ENCODE peak calls at places on chromosome 16, in seven cellular contexts. F is lower leg skin, V is endothelial cell of umbilical vein, U is H1, A is transverse colon, W is GM12891, L is body of pancreas. K is an unnamed sample.

GRCh38 chr16:73036074-73036826 is 11.7 kb downstream of the ZFHX3 start:
- DNase-seq in F (no peak), V (no peak), U (no peak), A (no peak), W (no peak), L (no peak), K (no peak)

GRCh38 chr16:14198012-14198411 is 126.9 kb downstream of the MRTFB start:
- DNase-seq in F (no peak), V (no peak), U (no peak), A (no peak), W (no peak), L (no peak), K (no peak)

GRCh38 chr16:74586948-74587347 is 20.0 kb downstream of the GLG1 start:
- DNase-seq in F (no peak), V (no peak), U (no peak), A (no peak), W (no peak), L (no peak), K (no peak)

GRCh38 chr16:17532338-17532995 is 61.7 kb upstream of the XYLT1 start:
- DNase-seq in F (no peak), V (no peak), U (no peak), A (no peak), W (peak), L (no peak), K (no peak)

GRCh38 chr16:74372953-74373846 is 2.9 kb upstream of the NPIPB15 start:
- DNase-seq in F (peak), V (no peak), U (no peak), A (no peak), W (no peak), L (no peak), K (no peak)

GRCh38 chr16:48628359-48628985 is 18.5 kb upstream of the N4BP1 start:
- DNase-seq in F (peak), V (no peak), U (peak), A (no peak), W (no peak), L (no peak), K (no peak)

GRCh38 chr16:54489225-54489781 is 202.7 kb upstream of the IRX3 start:
- DNase-seq in F (no peak), V (no peak), U (no peak), A (peak), W (no peak), L (peak), K (no peak)

GRCh38 chr16:50354629-50355456 is 13.9 kb downstream of the BRD7 start:
- DNase-seq in F (no peak), V (peak), U (no peak), A (no peak), W (no peak), L (no peak), K (peak)

GRCh38 chr16:29667755-29668154 is 4.7 kb downstream of the SPN start:
- DNase-seq in F (no peak), V (no peak), U (no peak), A (no peak), W (no peak), L (no peak), K (no peak)

GRCh38 chr16:87580855-87581261 is 21.4 kb upstream of the JPH3 start:
- DNase-seq in F (no peak), V (no peak), U (no peak), A (no peak), W (no peak), L (no peak), K (no peak)

GRCh38 chr16:19524356-19524865 is 669 bp downstream of the CCP110 start:
- DNase-seq in F (no peak), V (no peak), U (no peak), A (no peak), W (no peak), L (no peak), K (peak)

GRCh38 chr16:9954181-9954580 is 228.0 kb downstream of the GRIN2A start:
- DNase-seq in F (no peak), V (no peak), U (no peak), A (no peak), W (no peak), L (no peak), K (no peak)

GRCh38 chr16:18050777-18051176 is 285.8 kb downstream of the NPIPA8 start:
- DNase-seq in F (no peak), V (no peak), U (no peak), A (peak), W (no peak), L (no peak), K (no peak)

GRCh38 chr16:69286941-69287713 is 24.0 kb upstream of the VPS4A start:
- DNase-seq in F (peak), V (peak), U (no peak), A (peak), W (no peak), L (peak), K (peak)

GRCh38 chr16:27230562-27230991 is 27.3 kb downstream of the KDM8 start:
- DNase-seq in F (no peak), V (no peak), U (no peak), A (peak), W (no peak), L (no peak), K (peak)

GRCh38 chr16:15993541-15993940 is 44.1 kb downstream of the ABCC1 start:
- DNase-seq in F (no peak), V (no peak), U (no peak), A (no peak), W (no peak), L (no peak), K (no peak)

GRCh38 chr16:65546353-65546791 is 424.5 kb upstream of the CDH11 start:
- DNase-seq in F (no peak), V (peak), U (no peak), A (no peak), W (no peak), L (no peak), K (no peak)

GRCh38 chr16:8963010-8963824 is 489 bp downstream of the USP7 start:
- DNase-seq in F (no peak), V (no peak), U (peak), A (no peak), W (no peak), L (peak), K (peak)

GRCh38 chr16:70437017-70437581 is 1.8 kb downstream of the ST3GAL2 start:
- DNase-seq in F (no peak), V (peak), U (peak), A (no peak), W (no peak), L (no peak), K (peak)

GRCh38 chr16:88727871-88728270 is 21.6 kb downstream of the CTU2 start:
- DNase-seq in F (no peak), V (no peak), U (no peak), A (no peak), W (no peak), L (no peak), K (no peak)

GRCh38 chr16:81380932-81381331 is 63.7 kb upstream of the CMIP start:
- DNase-seq in F (no peak), V (no peak), U (no peak), A (no peak), W (no peak), L (no peak), K (no peak)

GRCh38 chr16:55000595-55000994 is 69.9 kb downstream of the IRX5 start:
- DNase-seq in F (no peak), V (no peak), U (no peak), A (no peak), W (no peak), L (no peak), K (peak)

GRCh38 chr16:48911700-48912099 is 301.7 kb upstream of the N4BP1 start:
- DNase-seq in F (no peak), V (no peak), U (no peak), A (no peak), W (no peak), L (no peak), K (no peak)

GRCh38 chr16:19785512-19786130 is 67.5 kb downstream of the IQCK start:
- DNase-seq in F (no peak), V (no peak), U (no peak), A (no peak), W (no peak), L (no peak), K (no peak)

GRCh38 chr16:28974007-28974436 is 556 bp upstream of the SPNS1 start:
- DNase-seq in F (no peak), V (peak), U (peak), A (peak), W (no peak), L (peak), K (peak)

GRCh38 chr16:83158320-83158957 is 531.7 kb downstream of the CDH13 start:
- DNase-seq in F (no peak), V (no peak), U (no peak), A (no peak), W (no peak), L (no peak), K (no peak)

GRCh38 chr16:65319621-65320231 is 197.9 kb upstream of the CDH11 start:
- DNase-seq in F (no peak), V (no peak), U (no peak), A (no peak), W (no peak), L (no peak), K (no peak)

GRCh38 chr16:87527055-87527724 is 34.4 kb upstream of the ZCCHC14 start:
- DNase-seq in F (no peak), V (no peak), U (no peak), A (no peak), W (no peak), L (no peak), K (no peak)

GRCh38 chr16:11273721-11274324 is 394 bp upstream of the PRM3 start:
- DNase-seq in F (no peak), V (no peak), U (no peak), A (no peak), W (no peak), L (no peak), K (no peak)

GRCh38 chr16:1403036-1403435 is 11.5 kb downstream of the UNKL start:
- DNase-seq in F (no peak), V (no peak), U (no peak), A (no peak), W (no peak), L (no peak), K (no peak)
- TF ChIP-seq POLR2A in F (no peak), V (no peak), U (no peak), A (no peak), W (no peak), L (no peak), K (no peak)

GRCh38 chr16:85158702-85159225 is 46.5 kb upstream of the CIBAR2 start:
- DNase-seq in F (no peak), V (no peak), U (no peak), A (no peak), W (no peak), L (no peak), K (no peak)
- TF ChIP-seq POLR2A in F (no peak), V (no peak), U (no peak), A (no peak), W (no peak), L (no peak), K (no peak)

GRCh38 chr16:67537636-67538591 is 9.3 kb downstream of the RIPOR1 start:
- DNase-seq in F (peak), V (peak), U (peak), A (peak), W (peak), L (peak), K (peak)

GRCh38 chr16:67538666-67539101 is 10.1 kb downstream of the RIPOR1 start:
- DNase-seq in F (no peak), V (peak), U (peak), A (no peak), W (no peak), L (no peak), K (no peak)

GRCh38 chr16:67535201-67535600 is 6.6 kb downstream of the RIPOR1 start:
- DNase-seq in F (no peak), V (no peak), U (no peak), A (no peak), W (no peak), L (peak), K (no peak)

GRCh38 chr16:67539271-67539670 is 10.6 kb downstream of the RIPOR1 start:
- DNase-seq in F (no peak), V (no peak), U (no peak), A (no peak), W (no peak), L (no peak), K (no peak)

GRCh38 chr16:67537270-67537635 is 8.6 kb downstream of the RIPOR1 start:
- DNase-seq in F (peak), V (peak), U (peak), A (peak), W (no peak), L (peak), K (peak)
- TF ChIP-seq POLR2A in F (no peak), V (peak), U (no peak), A (peak), W (no peak), L (peak), K (no peak)

GRCh38 chr16:46889942-46890300 is 5.8 kb downstream of the GPT2 start:
- DNase-seq in F (no peak), V (no peak), U (no peak), A (no peak), W (no peak), L (no peak), K (no peak)
- TF ChIP-seq POLR2A in F (no peak), V (no peak), U (no peak), A (no peak), W (no peak), L (no peak), K (no peak)

DNA sequence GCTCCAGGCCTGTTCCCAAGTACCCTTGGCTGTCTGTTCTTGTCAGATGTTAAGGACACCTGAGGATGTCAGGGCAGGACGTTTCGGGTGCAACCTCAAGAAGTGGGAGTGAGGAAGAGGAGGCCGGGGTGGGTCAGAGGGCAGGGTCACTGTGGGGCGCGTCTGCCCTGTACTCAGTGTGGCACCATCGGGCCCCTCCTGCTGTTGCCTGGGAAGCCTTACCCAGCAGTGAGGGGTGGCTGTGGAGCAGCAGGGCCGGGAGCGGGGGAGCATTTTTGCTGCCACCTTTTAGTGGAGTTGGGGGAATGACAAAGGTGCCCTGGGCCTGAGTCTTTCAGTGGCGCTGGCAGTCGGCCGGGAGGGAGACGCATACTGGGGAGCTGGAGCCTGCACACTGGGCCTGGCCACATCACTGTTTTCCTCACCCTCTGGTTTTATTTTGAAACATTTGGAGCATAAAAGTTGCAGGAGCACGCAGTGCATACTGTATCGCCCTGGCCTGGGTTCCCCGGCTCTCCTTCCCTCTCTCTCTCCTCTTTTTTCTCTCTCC is 11.1 kb upstream of the FLYWCH1 start:
- DNase-seq in F (no peak), V (no peak), U (no peak), A (no peak), W (no peak), L (no peak), K (no peak)
- TF ChIP-seq POLR2A in F (no peak), V (no peak), U (no peak), A (no peak), W (no peak), L (no peak), K (no peak)

DNA sequence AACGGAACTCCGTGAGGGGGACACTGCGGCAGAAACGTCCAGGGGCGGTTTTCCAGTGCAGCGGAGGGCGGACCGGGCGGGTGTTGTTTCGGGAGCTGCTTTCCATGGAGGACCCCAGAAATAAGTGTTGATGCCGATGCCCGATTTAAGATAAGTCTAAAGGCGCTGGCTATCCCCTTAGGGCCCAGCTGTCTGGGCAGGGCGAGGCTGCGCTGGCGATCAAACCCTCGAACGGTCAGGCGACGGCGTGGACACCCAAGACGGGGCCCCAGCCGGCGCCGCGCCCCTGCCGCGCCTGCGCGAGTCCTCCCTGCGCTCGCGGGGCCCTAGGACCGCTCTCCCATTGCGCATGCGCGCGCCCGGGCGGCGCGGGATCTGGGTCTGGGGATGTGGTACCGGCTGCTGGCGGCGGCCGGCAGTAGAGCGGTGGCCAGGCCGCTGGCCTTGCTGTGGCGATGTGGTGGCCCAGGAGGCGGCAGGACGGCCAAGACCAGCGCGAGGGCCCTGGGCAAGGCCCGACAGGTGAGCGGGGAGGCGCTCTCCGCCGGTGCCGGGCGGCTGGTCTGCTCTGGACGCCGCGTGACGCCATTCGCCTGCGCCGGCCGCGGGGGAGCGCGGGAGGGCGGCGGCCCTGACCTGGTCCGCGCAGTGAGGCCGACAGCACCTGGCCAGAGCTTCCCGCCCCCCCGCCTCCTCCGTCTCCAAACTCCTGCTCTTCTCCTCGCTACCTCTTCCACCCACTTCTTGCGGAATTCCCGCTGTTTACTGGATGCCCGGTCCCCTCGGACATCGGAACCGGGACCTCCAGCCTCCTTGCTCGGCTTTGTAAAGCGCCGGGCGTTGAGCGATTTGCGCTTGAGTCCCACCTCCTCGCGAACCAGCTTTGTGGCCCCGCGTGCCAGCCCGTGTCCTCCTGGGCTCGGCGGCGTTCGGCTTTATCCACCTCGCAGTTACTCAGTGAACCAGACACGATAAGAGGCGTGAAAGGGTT is 24.0 kb downstream of the DEF8 start:
- DNase-seq in F (peak), V (peak), U (peak), A (peak), W (peak), L (peak), K (peak)
- TF ChIP-seq POLR2A in F (peak), V (peak), U (peak), A (peak), W (peak), L (peak), K (peak)

DNA sequence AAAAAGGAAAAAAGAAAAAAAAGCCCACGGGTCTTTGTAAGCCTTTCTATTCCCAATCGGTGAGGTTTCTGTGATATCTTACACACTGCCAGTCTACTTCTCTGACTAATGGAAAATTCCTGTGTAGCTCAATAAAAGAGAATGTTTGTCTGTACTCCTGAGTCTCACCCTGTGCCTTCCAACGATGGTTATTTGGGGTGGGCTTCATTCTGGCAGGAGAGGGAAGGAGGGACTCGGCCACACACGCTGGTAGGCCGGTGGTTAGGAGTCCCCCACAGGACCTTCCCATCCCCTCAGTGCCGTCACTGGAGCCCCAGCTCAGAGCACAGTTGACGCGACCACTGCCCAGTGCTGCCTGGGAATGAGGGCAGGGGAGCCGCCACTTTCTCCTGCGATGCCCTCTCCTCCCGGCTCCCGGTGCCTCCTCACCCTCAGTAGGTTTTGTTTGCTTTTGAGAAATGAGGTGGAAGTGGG is 68.0 kb downstream of the AMFR start:
- DNase-seq in F (peak), V (peak), U (peak), A (peak), W (peak), L (peak), K (no peak)
- TF ChIP-seq POLR2A in F (no peak), V (no peak), U (no peak), A (no peak), W (no peak), L (no peak), K (no peak)

DNA sequence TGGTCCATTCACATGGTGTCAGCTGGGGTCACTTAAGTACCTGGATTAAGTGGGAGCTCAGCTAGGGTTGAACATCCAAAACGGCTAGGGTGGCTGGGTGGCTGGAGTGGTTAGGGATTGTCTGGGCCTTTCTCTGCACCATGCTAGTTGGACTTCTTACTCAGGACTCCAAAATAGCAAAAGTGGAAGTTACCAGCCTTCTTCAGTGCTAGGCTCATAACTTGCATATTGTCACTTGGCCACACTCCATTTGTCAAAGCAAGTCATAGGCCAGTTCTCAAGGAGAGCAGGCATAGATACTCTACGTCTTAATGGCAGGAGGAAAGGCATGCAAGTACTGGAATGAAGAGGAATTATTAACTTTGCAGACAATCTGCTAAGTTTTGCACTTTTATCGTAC is 69.7 kb downstream of the ESRP2 start:
- DNase-seq in F (no peak), V (no peak), U (no peak), A (no peak), W (no peak), L (no peak), K (no peak)
- TF ChIP-seq POLR2A in F (no peak), V (no peak), U (no peak), A (no peak), W (no peak), L (no peak), K (no peak)

DNA sequence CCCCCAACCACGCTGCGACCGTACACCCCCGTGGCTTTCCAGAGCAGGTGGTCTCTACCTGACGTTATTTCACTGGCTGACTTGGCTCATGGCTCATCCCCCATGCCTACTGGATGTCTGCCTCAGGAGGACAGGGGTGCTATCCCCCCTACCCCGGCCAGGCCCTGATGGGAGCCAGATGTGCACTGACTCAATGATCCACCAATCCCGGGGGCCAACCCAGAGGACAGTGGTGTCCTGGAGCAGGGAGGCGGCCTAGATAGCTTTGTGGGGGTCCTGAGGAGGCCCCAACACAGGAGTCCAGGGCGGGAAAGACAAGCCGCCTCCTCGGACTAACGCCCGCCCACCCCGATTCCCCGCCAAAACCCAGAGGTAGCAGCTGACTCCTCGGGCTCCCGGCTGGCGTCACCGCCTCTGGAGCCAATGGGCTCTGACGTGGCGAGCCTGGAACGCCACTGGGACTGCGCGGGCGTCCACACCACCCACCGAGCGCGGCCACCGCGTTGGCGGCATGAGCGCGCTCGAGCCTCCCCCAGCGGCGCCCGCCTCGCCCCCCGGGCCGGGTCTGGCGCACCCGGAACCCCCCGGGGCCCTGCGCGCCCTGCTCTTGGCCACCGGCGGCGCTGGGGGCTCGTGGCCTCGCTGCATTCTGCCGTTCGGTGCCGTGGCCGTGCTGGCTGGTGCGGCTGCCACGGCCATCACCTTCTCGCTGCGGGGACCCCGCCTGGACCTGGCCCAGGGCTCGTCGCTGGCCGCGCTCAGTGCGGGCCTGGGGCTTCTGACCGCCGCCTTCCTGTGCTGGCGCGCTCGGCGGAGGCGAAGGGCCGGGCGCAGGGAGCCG is 3.6 kb upstream of the NTN3 start:
- DNase-seq in F (peak), V (peak), U (peak), A (peak), W (peak), L (peak), K (peak)
- TF ChIP-seq POLR2A in F (no peak), V (no peak), U (no peak), A (no peak), W (no peak), L (peak), K (peak)